ENCODE peak calls at places on chromosomes 11 and 22, in eight cellular contexts. Q, K, F, R, Z, P, H and Y are unnamed samples.

GRCh38 chr11:104073950-104074349 is 37.5 kb downstream of the DDI1 start:
- DNase-seq in Q (peak; percentile 6), K (no peak), F (no peak), R (no peak), Z (no peak), P (no peak), H (no peak), Y (no peak)

GRCh38 chr11:74493816-74494630 is 499 bp upstream of the LIPT2 start:
- DNase-seq in Q (peak; percentile 50), K (no peak), F (peak; percentile 28), R (no peak), Z (peak; percentile 7), P (peak; percentile 81), H (peak; percentile 43), Y (peak; percentile 50)

GRCh38 chr11:32752001-32752400 is 42.5 kb downstream of the CCDC73 start:
- DNase-seq in Q (no peak), K (no peak), F (no peak), R (no peak), Z (no peak), P (no peak), H (no peak), Y (no peak)

GRCh38 chr22:41217553-41218157 is 12.5 kb downstream of the L3MBTL2 start:
- DNase-seq in Q (peak; percentile 80), K (peak; percentile 78), F (peak; percentile 83), R (peak; percentile 81), Z (peak; percentile 61), P (peak; percentile 52), H (no peak), Y (peak; percentile 13)

GRCh38 chr11:60872124-60872951 is 5.0 kb downstream of the ZP1 start:
- DNase-seq in Q (no peak), K (no peak), F (peak; percentile 69), R (no peak), Z (no peak), P (no peak), H (no peak), Y (no peak)

GRCh38 chr11:105821781-105822180 is 200.3 kb downstream of the MSANTD4 start:
- DNase-seq in Q (no peak), K (no peak), F (no peak), R (no peak), Z (no peak), P (no peak), H (no peak), Y (no peak)

GRCh38 chr22:30182833-30183232 is 63.7 kb downstream of the LIF start:
- DNase-seq in Q (no peak), K (no peak), F (no peak), R (no peak), Z (no peak), P (no peak), H (no peak), Y (no peak)

GRCh38 chr11:126638663-126639062 is 283.2 kb downstream of the ST3GAL4 start:
- DNase-seq in Q (no peak), K (no peak), F (no peak), R (no peak), Z (no peak), P (no peak), H (no peak), Y (no peak)

GRCh38 chr11:16154715-16155396 is 201.5 kb downstream of the SOX6 start:
- DNase-seq in Q (no peak), K (no peak), F (no peak), R (no peak), Z (no peak), P (no peak), H (peak; percentile 70), Y (no peak)

GRCh38 chr11:73229321-73230275 is 11.5 kb downstream of the P2RY2 start:
- DNase-seq in Q (no peak), K (no peak), F (no peak), R (no peak), Z (no peak), P (no peak), H (no peak), Y (no peak)

GRCh38 chr11:59898652-59899051 is 20.1 kb downstream of the OOSP3 start:
- DNase-seq in Q (no peak), K (no peak), F (no peak), R (no peak), Z (no peak), P (no peak), H (no peak), Y (no peak)

GRCh38 chr11:131674051-131674755 is 303.8 kb downstream of the NTM start:
- DNase-seq in Q (peak; percentile 85), K (no peak), F (peak; percentile 67), R (peak; percentile 84), Z (peak; percentile 62), P (peak; percentile 57), H (peak; percentile 88), Y (peak; percentile 55)

GRCh38 chr11:40387240-40387980 is 1072.0 kb downstream of the LRRC4C start:
- DNase-seq in Q (no peak), K (no peak), F (no peak), R (no peak), Z (no peak), P (no peak), H (no peak), Y (no peak)

GRCh38 chr11:46618789-46619188 is 1.4 kb downstream of the ATG13 start:
- DNase-seq in Q (no peak), K (no peak), F (no peak), R (no peak), Z (no peak), P (no peak), H (no peak), Y (peak; percentile 25)

GRCh38 chr11:76041208-76041607 is 165.1 kb downstream of the WNT11 start:
- DNase-seq in Q (no peak), K (no peak), F (no peak), R (no peak), Z (no peak), P (peak; percentile 63), H (peak; percentile 53), Y (no peak)

GRCh38 chr11:109914809-109915653 is 178.2 kb upstream of the ZC3H12C start:
- DNase-seq in Q (no peak), K (no peak), F (peak; percentile 11), R (no peak), Z (no peak), P (peak; percentile 39), H (no peak), Y (no peak)

GRCh38 chr11:120329556-120329955 is 4.5 kb downstream of the TLCD5 start:
- DNase-seq in Q (no peak), K (no peak), F (no peak), R (no peak), Z (no peak), P (no peak), H (no peak), Y (no peak)

GRCh38 chr11:79430280-79430679 is 10.6 kb downstream of the TENM4 start:
- DNase-seq in Q (no peak), K (no peak), F (no peak), R (no peak), Z (no peak), P (no peak), H (no peak), Y (no peak)

GRCh38 chr11:134527382-134528243 is 115.6 kb upstream of the B3GAT1 start:
- DNase-seq in Q (no peak), K (no peak), F (no peak), R (peak; percentile 38), Z (no peak), P (no peak), H (no peak), Y (no peak)

GRCh38 chr11:34160049-34160721 is 54.8 kb downstream of the NAT10 start:
- DNase-seq in Q (no peak), K (no peak), F (no peak), R (no peak), Z (no peak), P (no peak), H (no peak), Y (no peak)

GRCh38 chr11:73752216-73752867 is 8.5 kb downstream of the RAB6A start:
- DNase-seq in Q (no peak), K (no peak), F (no peak), R (no peak), Z (no peak), P (no peak), H (no peak), Y (no peak)

GRCh38 chr11:35323076-35323868 is 96.1 kb downstream of the SLC1A2 start:
- DNase-seq in Q (no peak), K (no peak), F (no peak), R (no peak), Z (no peak), P (no peak), H (no peak), Y (no peak)

GRCh38 chr11:75249704-75250103 is 9.1 kb downstream of the TPBGL start:
- DNase-seq in Q (no peak), K (no peak), F (no peak), R (peak; percentile 27), Z (no peak), P (no peak), H (no peak), Y (no peak)

GRCh38 chr11:32374261-32374711 is 61.1 kb downstream of the WT1 start:
- DNase-seq in Q (peak; percentile 18), K (no peak), F (no peak), R (no peak), Z (peak; percentile 59), P (no peak), H (peak; percentile 69), Y (peak; percentile 29)

GRCh38 chr11:45724145-45724544 is 58.7 kb upstream of the CHST1 start:
- DNase-seq in Q (no peak), K (no peak), F (no peak), R (no peak), Z (no peak), P (no peak), H (no peak), Y (no peak)

GRCh38 chr22:33126881-33127280 is 68.7 kb upstream of the SYN3 start:
- DNase-seq in Q (no peak), K (no peak), F (no peak), R (no peak), Z (no peak), P (peak; percentile 27), H (peak; percentile 12), Y (no peak)

GRCh38 chr22:45866398-45867117 is 110.4 kb downstream of the WNT7B start:
- DNase-seq in Q (no peak), K (no peak), F (no peak), R (no peak), Z (no peak), P (no peak), H (no peak), Y (no peak)

GRCh38 chr11:35950082-35950481 is 6.2 kb downstream of the LDLRAD3 start:
- DNase-seq in Q (no peak), K (no peak), F (no peak), R (no peak), Z (no peak), P (no peak), H (no peak), Y (no peak)

GRCh38 chr22:17121235-17122195 is at the start of gene TMEM121B:
- DNase-seq in Q (peak; percentile 79), K (no peak), F (no peak), R (peak; percentile 90), Z (peak; percentile 58), P (peak; percentile 81), H (peak; percentile 77), Y (peak; percentile 31)

GRCh38 chr11:20066783-20067156 is 93.5 kb downstream of the DBX1 start:
- DNase-seq in Q (no peak), K (no peak), F (no peak), R (no peak), Z (no peak), P (no peak), H (no peak), Y (no peak)

GRCh38 chr11:99614353-99614752 is 593.6 kb downstream of the CNTN5 start:
- DNase-seq in Q (no peak), K (no peak), F (no peak), R (no peak), Z (no peak), P (no peak), H (no peak), Y (no peak)